ENCODE peak calls at places on chromosomes 1 and 21, in seven cellular contexts. M is aorta; A is A673; O is OCI-LY7; K is H1; E is CD8-positive, alpha-beta T cell; J is adrenal gland. R is an unnamed sample.
A peak's percentile ranks its signal among the peaks of the same experiment; 100 is the strongest.

GRCh38 chr1:196180847-196181593 is 427.2 kb downstream of the KCNT2 start:
- DNase-seq in M (no peak), A (peak; percentile 73), O (no peak), K (no peak), E (no peak), J (no peak), R (no peak)

GRCh38 chr1:77513839-77514763 is 168.4 kb downstream of the ZZZ3 start:
- DNase-seq in M (no peak), A (peak; percentile 89), O (no peak), K (no peak), E (no peak), J (no peak), R (no peak)

GRCh38 chr1:47676311-47677054 is 238.6 kb downstream of the FOXD2 start:
- DNase-seq in M (no peak), A (no peak), O (no peak), K (peak; percentile 38), E (no peak), J (no peak), R (no peak)

GRCh38 chr21:42384184-42384583 is 11.7 kb downstream of the TMPRSS3 start:
- DNase-seq in M (no peak), A (no peak), O (no peak), K (no peak), E (no peak), J (no peak), R (no peak)

GRCh38 chr1:7587108-7587507 is 184.0 kb upstream of the VAMP3 start:
- DNase-seq in M (peak; percentile 31), A (no peak), O (no peak), K (no peak), E (no peak), J (no peak), R (no peak)

GRCh38 chr1:209625791-209626285 is 26.4 kb downstream of the LAMB3 start:
- DNase-seq in M (no peak), A (peak; percentile 37), O (no peak), K (no peak), E (no peak), J (no peak), R (no peak)

GRCh38 chr1:160779662-160780397 is 16.1 kb upstream of the LY9 start:
- DNase-seq in M (no peak), A (peak; percentile 44), O (peak; percentile 82), K (peak; percentile 85), E (peak; percentile 60), J (no peak), R (peak; percentile 69)

GRCh38 chr1:39539252-39539790 is 37.3 kb downstream of the PABPC4 start:
- DNase-seq in M (no peak), A (peak; percentile 74), O (peak; percentile 73), K (peak; percentile 75), E (peak; percentile 61), J (peak; percentile 81), R (peak; percentile 75)

GRCh38 chr1:67514786-67515185 is 84.6 kb upstream of the SERBP1 start:
- DNase-seq in M (no peak), A (no peak), O (no peak), K (no peak), E (no peak), J (no peak), R (no peak)

GRCh38 chr1:173210273-173210672 is 3.1 kb upstream of the TNFSF4 start:
- DNase-seq in M (no peak), A (no peak), O (no peak), K (no peak), E (no peak), J (no peak), R (peak; percentile 50)

GRCh38 chr1:71049951-71050598 is 2.5 kb upstream of the PTGER3 start:
- DNase-seq in M (no peak), A (peak; percentile 88), O (peak; percentile 68), K (no peak), E (no peak), J (no peak), R (no peak)

GRCh38 chr1:212635141-212635601 is 26.6 kb downstream of the ATF3 start:
- DNase-seq in M (no peak), A (no peak), O (peak; percentile 7), K (no peak), E (no peak), J (no peak), R (no peak)

GRCh38 chr1:169117014-169117413 is 10.5 kb downstream of the ATP1B1 start:
- DNase-seq in M (no peak), A (no peak), O (no peak), K (no peak), E (no peak), J (no peak), R (no peak)
- H3K27ac ChIP-seq in M (no peak overlapping the region), A (no peak overlapping the region), O (no peak overlapping the region), K (no peak overlapping the region), E (no peak overlapping the region), J (no peak overlapping the region), R (no peak overlapping the region)

DNA sequence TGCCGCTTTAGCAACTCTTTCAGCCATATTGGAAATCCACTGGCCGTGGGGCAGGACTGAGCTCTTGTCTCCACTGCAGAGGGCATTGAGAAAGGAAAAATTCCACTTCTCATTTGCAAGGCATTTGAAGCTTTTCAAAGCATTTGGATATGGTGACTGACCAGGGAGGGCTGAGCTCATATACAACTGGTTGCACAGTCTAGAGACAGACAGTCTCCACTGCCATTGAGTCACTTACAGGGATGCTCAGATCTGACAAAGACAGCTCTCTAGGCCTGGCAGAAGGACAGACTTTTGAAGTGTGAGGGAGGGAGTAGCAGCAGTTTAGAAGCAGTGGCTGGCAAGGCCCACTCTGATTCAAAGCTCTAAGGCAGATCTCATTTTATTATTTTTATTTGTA is 24.2 kb downstream of the NCF2 start:
- DNase-seq in M (no peak), A (no peak), O (no peak), K (no peak), E (no peak), J (no peak), R (no peak)
- H3K27ac ChIP-seq in M (no peak overlapping the region), A (no peak overlapping the region), O (no peak overlapping the region), K (no peak overlapping the region), E (no peak overlapping the region), J (no peak overlapping the region), R (no peak overlapping the region)

GRCh38 chr1:178939328-178939727 is 68.5 kb upstream of the ANGPTL1 start:
- DNase-seq in M (no peak), A (no peak), O (no peak), K (peak; percentile 37), E (peak; percentile 29), J (no peak), R (no peak)

GRCh38 chr1:178938281-178938958 is 67.5 kb upstream of the ANGPTL1 start:
- DNase-seq in M (no peak), A (no peak), O (no peak), K (peak; percentile 40), E (no peak), J (no peak), R (no peak)

GRCh38 chr1:178938959-178939317 is 68.1 kb upstream of the ANGPTL1 start:
- DNase-seq in M (peak; percentile 90), A (no peak), O (no peak), K (peak; percentile 42), E (peak; percentile 19), J (peak; percentile 88), R (no peak)

GRCh38 chr1:178935610-178936009 is 64.7 kb upstream of the ANGPTL1 start:
- DNase-seq in M (no peak), A (no peak), O (no peak), K (peak; percentile 14), E (peak; percentile 25), J (no peak), R (no peak)

GRCh38 chr1:178937770-178938169 is 66.9 kb upstream of the ANGPTL1 start:
- DNase-seq in M (no peak), A (no peak), O (no peak), K (peak; percentile 27), E (no peak), J (no peak), R (no peak)
- H3K27ac ChIP-seq in M (peak overlapping the region; percentile 98), A (no peak overlapping the region), O (no peak overlapping the region), K (no peak overlapping the region), E (no peak overlapping the region), J (peak overlapping the region; percentile 90), R (no peak overlapping the region)

GRCh38 chr1:85957760-85958159 is 198.8 kb downstream of the COL24A1 start:
- DNase-seq in M (no peak), A (no peak), O (no peak), K (no peak), E (no peak), J (no peak), R (no peak)
- H3K27ac ChIP-seq in M (no peak overlapping the region), A (no peak overlapping the region), O (no peak overlapping the region), K (no peak overlapping the region), E (no peak overlapping the region), J (no peak overlapping the region), R (no peak overlapping the region)